ENCODE peak calls at places on chromosomes 13 and 19, in four cellular contexts. V is ascending aorta, A is cardiac muscle cell, Y is heart right ventricle. H is an unnamed sample.

GRCh38 chr19:13794752-13795589 is at the start of gene ZSWIM4:
- DNase-seq in V (peak; percentile 100), A (peak; percentile 99), Y (peak; percentile 98), H (peak; percentile 100)

GRCh38 chr19:6739884-6740588 is 556 bp downstream of the TRIP10 start:
- DNase-seq in V (no peak), A (peak; percentile 75), Y (peak; percentile 63), H (peak; percentile 66)

GRCh38 chr19:5623397-5624153 is 692 bp downstream of the SAFB start:
- DNase-seq in V (peak; percentile 70), A (no peak), Y (peak; percentile 25), H (no peak)

GRCh38 chr19:38989066-38989605 is 13.6 kb upstream of the FBXO17 start:
- DNase-seq in V (no peak), A (peak; percentile 82), Y (no peak), H (no peak)

GRCh38 chr13:45393941-45394570 is 24.1 kb downstream of the SLC25A30 start:
- DNase-seq in V (peak; percentile 65), A (peak; percentile 67), Y (no peak), H (no peak)

GRCh38 chr19:35307990-35308389 is 16.0 kb downstream of the MAG start:
- DNase-seq in V (no peak), A (no peak), Y (no peak), H (no peak)

GRCh38 chr13:99471231-99472202 is 29.8 kb upstream of the TM9SF2 start:
- DNase-seq in V (no peak), A (no peak), Y (no peak), H (no peak)

GRCh38 chr13:99331881-99332293 is 24.7 kb upstream of the GPR183 start:
- DNase-seq in V (no peak), A (no peak), Y (no peak), H (no peak)

DNA sequence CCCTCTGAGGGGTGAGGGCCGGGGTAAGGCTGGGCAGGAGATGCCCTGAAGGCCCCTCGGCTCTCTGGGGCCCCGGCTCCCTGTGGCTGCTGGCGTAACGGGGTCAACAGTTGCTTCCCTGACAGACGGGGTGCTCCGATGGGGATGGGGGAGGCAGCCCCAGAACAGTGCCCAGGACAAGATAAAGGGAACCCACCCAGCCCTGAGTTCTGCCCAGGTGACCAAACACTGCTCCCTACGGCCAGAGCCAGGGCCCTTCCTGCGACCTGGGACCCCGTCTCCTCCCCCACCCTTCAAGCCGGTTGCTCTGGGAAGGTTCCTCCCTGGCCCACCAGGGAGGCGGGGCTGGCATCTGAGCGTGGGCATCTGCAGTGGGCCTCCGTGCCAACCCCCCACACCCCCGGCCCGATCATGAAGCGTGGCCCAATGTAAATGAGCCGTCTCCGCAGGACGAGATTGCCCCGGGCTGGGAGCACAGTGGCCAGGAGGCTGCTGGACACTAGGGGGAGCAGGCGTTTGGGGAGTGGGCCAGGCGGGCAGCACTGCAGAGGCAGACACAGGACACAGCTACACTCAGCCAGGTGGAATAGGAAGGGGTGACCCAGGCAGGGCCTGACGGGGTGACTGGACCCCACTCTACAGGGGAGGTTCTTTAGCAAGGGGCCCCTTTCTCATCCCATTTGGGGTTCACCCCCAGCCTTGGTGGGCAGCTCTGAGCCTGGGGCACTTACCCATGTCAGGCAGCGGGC is 1.1 kb upstream of the NKPD1 start:
- DNase-seq in V (no peak), A (peak; percentile 80), Y (no peak), H (peak; percentile 52)
- H3K4me1 ChIP-seq in V (no peaks in the 10 kb centered on the region), A (no peaks in the 10 kb centered on the region), Y (peaks cover 12% of the 10 kb centered on the region), H (no peaks in the 10 kb centered on the region)

GRCh38 chr13:65881561-65882155 is 1348.5 kb downstream of the PCDH9 start:
- DNase-seq in V (no peak), A (no peak), Y (no peak), H (no peak)

GRCh38 chr13:65882810-65883209 is 1347.3 kb downstream of the PCDH9 start:
- DNase-seq in V (no peak), A (no peak), Y (no peak), H (no peak)
- TF ChIP-seq CTCF in V (no peak), A (peak; percentile 10), Y (no peak), H (no peak)

GRCh38 chr19:18300930-18301717 is 19.7 kb upstream of the JUND start:
- DNase-seq in V (peak; percentile 96), A (peak; percentile 50), Y (peak; percentile 82), H (peak; percentile 96)
- H3K4me1 ChIP-seq in V (peaks cover 52% of the 10 kb centered on the region), A (peaks cover 21% of the 10 kb centered on the region), Y (peaks cover 44% of the 10 kb centered on the region), H (no peaks in the 10 kb centered on the region)

GRCh38 chr19:58330458-58330857 is 3.7 kb downstream of the ZSCAN22 start:
- DNase-seq in V (no peak), A (no peak), Y (no peak), H (no peak)

GRCh38 chr19:58326501-58326913 is 287 bp upstream of the ZSCAN22 start:
- DNase-seq in V (no peak), A (no peak), Y (no peak), H (no peak)

GRCh38 chr19:58325623-58326022 is 1.2 kb upstream of the ZSCAN22 start:
- DNase-seq in V (no peak), A (no peak), Y (no peak), H (no peak)

GRCh38 chr19:58326914-58327726 is at the start of gene ZSCAN22:
- DNase-seq in V (peak; percentile 98), A (peak; percentile 97), Y (peak; percentile 96), H (peak; percentile 98)

GRCh38 chr19:58328999-58329398 is 2.2 kb downstream of the ZSCAN22 start:
- DNase-seq in V (no peak), A (peak; percentile 56), Y (no peak), H (no peak)
- TF ChIP-seq CTCF in V (no peak), A (no peak), Y (no peak), H (no peak)

DNA sequence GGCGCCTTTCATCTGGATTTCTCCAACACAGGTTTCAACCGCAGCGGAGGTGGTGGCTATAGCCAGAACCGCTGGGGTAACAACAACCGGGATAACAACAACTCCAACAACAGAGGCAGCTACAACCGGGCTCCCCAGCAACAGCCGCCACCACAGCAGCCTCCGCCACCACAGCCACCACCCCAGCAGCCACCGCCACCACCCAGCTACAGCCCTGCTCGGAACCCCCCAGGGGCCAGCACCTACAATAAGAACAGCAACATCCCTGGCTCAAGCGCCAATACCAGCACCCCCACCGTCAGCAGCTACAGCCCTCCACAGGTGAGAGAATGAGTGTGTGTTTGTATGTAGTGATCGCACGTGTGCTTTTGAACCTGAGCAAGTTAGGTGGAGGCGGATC is 6.0 kb upstream of the CCDC97 start:
- DNase-seq in V (no peak), A (no peak), Y (no peak), H (no peak)
- H3K4me1 ChIP-seq in V (peaks cover 17% of the 10 kb centered on the region), A (peaks cover 21% of the 10 kb centered on the region), Y (peaks cover 25% of the 10 kb centered on the region), H (peaks cover 11% of the 10 kb centered on the region)